ENCODE peak calls at places on chromosomes 2 and 18, in ten cellular contexts. W, M, L, A, I, K, E, H, G and V are unnamed samples.

GRCh38 chr2:121650554-121650930 is 1.3 kb upstream of the CLASP1 start:
- DNase-seq in W (peak; percentile 29), M (no peak), L (no peak), A (no peak), I (peak; percentile 20), K (peak; percentile 9), E (no peak), H (no peak), G (no peak), V (peak; percentile 21)

GRCh38 chr2:108993095-108993937 is 4.3 kb upstream of the EDAR start:
- DNase-seq in W (no peak), M (no peak), L (no peak), A (no peak), I (no peak), K (no peak), E (no peak), H (no peak), G (no peak), V (no peak)

GRCh38 chr2:226079677-226080076 is 680.2 kb downstream of the NYAP2 start:
- DNase-seq in W (peak; percentile 96), M (no peak), L (no peak), A (no peak), I (no peak), K (no peak), E (no peak), H (peak; percentile 84), G (no peak), V (no peak)

GRCh38 chr2:128315829-128316776 is 2.6 kb downstream of the HS6ST1 start:
- DNase-seq in W (no peak), M (no peak), L (peak; percentile 47), A (no peak), I (no peak), K (peak; percentile 9), E (peak; percentile 66), H (peak; percentile 43), G (peak; percentile 20), V (peak; percentile 3)

GRCh38 chr2:78978340-78978739 is 47.2 kb upstream of the REG3G start:
- DNase-seq in W (no peak), M (no peak), L (no peak), A (no peak), I (no peak), K (no peak), E (no peak), H (no peak), G (no peak), V (no peak)

GRCh38 chr2:232623768-232624553 is 9.4 kb upstream of the EFHD1 start:
- DNase-seq in W (no peak), M (no peak), L (no peak), A (no peak), I (no peak), K (no peak), E (no peak), H (no peak), G (no peak), V (no peak)

GRCh38 chr18:76364282-76365259 is 130.5 kb downstream of the ZNF516 start:
- DNase-seq in W (no peak), M (no peak), L (no peak), A (no peak), I (peak; percentile 82), K (no peak), E (no peak), H (no peak), G (no peak), V (no peak)

GRCh38 chr2:229104863-229105468 is 166.1 kb downstream of the PID1 start:
- DNase-seq in W (no peak), M (no peak), L (no peak), A (no peak), I (no peak), K (no peak), E (no peak), H (peak; percentile 33), G (no peak), V (peak; percentile 13)

GRCh38 chr2:212546669-212547068 is 8.1 kb upstream of the ERBB4 start:
- DNase-seq in W (no peak), M (no peak), L (no peak), A (no peak), I (no peak), K (no peak), E (no peak), H (no peak), G (no peak), V (no peak)

GRCh38 chr2:212554233-212554632 is 15.6 kb upstream of the ERBB4 start:
- DNase-seq in W (no peak), M (no peak), L (no peak), A (no peak), I (no peak), K (no peak), E (no peak), H (no peak), G (no peak), V (no peak)

GRCh38 chr2:212547716-212548458 is 9.3 kb upstream of the ERBB4 start:
- DNase-seq in W (no peak), M (no peak), L (no peak), A (no peak), I (no peak), K (no peak), E (no peak), H (no peak), G (no peak), V (no peak)

GRCh38 chr2:212549463-212549862 is 10.9 kb upstream of the ERBB4 start:
- DNase-seq in W (no peak), M (no peak), L (no peak), A (no peak), I (no peak), K (no peak), E (no peak), H (no peak), G (no peak), V (no peak)

DNA sequence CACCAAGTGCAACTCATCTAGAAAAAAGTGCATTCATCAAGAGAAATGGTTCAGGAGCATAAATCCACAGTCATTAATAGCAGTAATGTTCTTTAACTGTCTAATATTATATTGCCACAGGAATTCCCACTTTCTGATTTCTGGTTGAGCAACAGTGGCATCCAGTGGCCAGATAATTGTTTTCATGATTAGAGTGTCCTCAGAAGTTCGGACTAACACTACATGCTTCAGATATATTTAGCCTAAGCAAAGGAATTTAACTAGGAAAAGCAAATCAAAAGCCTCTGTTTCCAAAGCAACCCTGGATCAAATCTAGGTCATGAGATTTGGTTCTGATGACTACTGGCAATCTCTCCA is 9.8 kb upstream of the ERBB4 start:
- DNase-seq in W (peak; percentile 51), M (peak; percentile 39), L (no peak), A (peak; percentile 28), I (no peak), K (no peak), E (no peak), H (peak; percentile 66), G (no peak), V (peak; percentile 21)
- TF ChIP-seq CTCF in W (peak; percentile 36), M (peak; percentile 37), L (peak; percentile 50), A (peak; percentile 70), I (no peak), K (no peak), E (peak; percentile 15), H (peak; percentile 39), G (no peak), V (no peak)

DNA sequence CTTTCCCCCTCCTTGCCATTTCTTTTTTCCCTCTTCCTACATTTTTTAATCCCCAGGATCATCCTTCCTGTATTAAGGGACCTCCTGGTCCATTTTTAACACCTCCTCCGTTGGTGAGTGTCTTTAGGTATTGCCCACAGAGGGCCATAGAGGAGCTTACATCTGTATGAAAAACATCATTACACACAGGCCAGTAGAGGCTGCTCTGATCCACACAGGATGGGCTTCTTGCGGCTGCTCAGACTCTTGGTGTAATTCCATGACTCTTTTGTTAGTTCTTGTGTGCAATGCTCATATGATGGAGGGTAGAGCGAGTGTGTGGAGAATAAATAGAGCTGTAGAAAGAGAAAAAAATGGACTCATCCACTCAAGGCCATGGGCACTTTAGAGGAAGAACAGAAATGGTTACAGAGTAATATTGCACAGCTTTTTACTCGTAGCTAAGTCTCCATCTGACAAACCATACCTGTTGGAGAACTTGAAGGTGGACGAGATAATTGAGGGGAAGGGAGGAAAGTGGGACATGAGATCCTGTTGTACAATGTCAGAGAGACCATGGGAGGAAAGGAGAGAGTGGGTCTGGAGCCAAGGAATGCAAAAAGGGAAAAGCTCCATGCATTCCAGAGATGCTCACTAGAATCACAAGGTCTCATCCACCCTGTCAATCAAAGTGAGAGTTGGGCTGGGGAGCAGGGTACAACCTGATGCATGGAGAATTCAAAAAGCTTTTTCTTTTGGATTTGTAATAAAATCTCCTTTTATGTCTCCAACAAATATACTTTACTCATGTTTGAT is 129.7 kb upstream of the TNP1 start:
- DNase-seq in W (peak; percentile 39), M (no peak), L (no peak), A (no peak), I (no peak), K (no peak), E (no peak), H (peak; percentile 28), G (no peak), V (no peak)
- TF ChIP-seq CTCF in W (peak; percentile 24), M (no peak), L (no peak), A (no peak), I (no peak), K (no peak), E (no peak), H (peak; percentile 18), G (no peak), V (no peak)

GRCh38 chr2:72128059-72128842 is 19.4 kb downstream of the CYP26B1 start:
- DNase-seq in W (no peak), M (no peak), L (no peak), A (no peak), I (no peak), K (no peak), E (no peak), H (no peak), G (no peak), V (no peak)
- TF ChIP-seq CTCF in W (no peak), M (no peak), L (no peak), A (no peak), I (no peak), K (no peak), E (no peak), H (no peak), G (no peak), V (no peak)

GRCh38 chr2:42071762-42072161 is 23.9 kb downstream of the PKDCC start:
- DNase-seq in W (no peak), M (no peak), L (no peak), A (no peak), I (no peak), K (no peak), E (no peak), H (no peak), G (no peak), V (no peak)

GRCh38 chr2:42073739-42074138 is 25.9 kb downstream of the PKDCC start:
- DNase-seq in W (no peak), M (no peak), L (no peak), A (no peak), I (no peak), K (no peak), E (no peak), H (peak; percentile 37), G (no peak), V (no peak)

GRCh38 chr2:42074661-42075060 is 26.8 kb downstream of the PKDCC start:
- DNase-seq in W (no peak), M (no peak), L (no peak), A (no peak), I (no peak), K (no peak), E (no peak), H (no peak), G (no peak), V (no peak)

GRCh38 chr2:42068571-42069178 is 20.9 kb downstream of the PKDCC start:
- DNase-seq in W (no peak), M (no peak), L (no peak), A (no peak), I (no peak), K (no peak), E (peak; percentile 20), H (no peak), G (no peak), V (no peak)

GRCh38 chr2:42072349-42073118 is 24.7 kb downstream of the PKDCC start:
- DNase-seq in W (no peak), M (no peak), L (peak; percentile 81), A (no peak), I (no peak), K (no peak), E (no peak), H (no peak), G (peak; percentile 44), V (no peak)
- TF ChIP-seq CTCF in W (no peak), M (no peak), L (no peak), A (no peak), I (no peak), K (no peak), E (no peak), H (no peak), G (no peak), V (no peak)